ENCODE peak calls at places on chromosomes 12 and 14, in six cellular contexts. L is A549, G is WTC11, F is K562, P is HCT116, U is HepG2. R is an unnamed sample.

GRCh38 chr14:64955297-64955696 is 12.8 kb upstream of the GPX2 start:
- DNase-seq in F (no peak), P (no peak), G (no peak), U (no peak), L (no peak), R (no peak)

GRCh38 chr14:100914597-100915021 is 11.1 kb upstream of the RTL1 start:
- DNase-seq in L (no peak), P (no peak), G (no peak), U (no peak), F (peak), R (no peak)

GRCh38 chr14:96279564-96279963 is 23.6 kb downstream of the BDKRB1 start:
- DNase-seq in P (no peak), L (no peak), F (no peak), G (no peak), U (no peak), R (no peak)

GRCh38 chr12:5072326-5072725 is 28.6 kb downstream of the KCNA5 start:
- DNase-seq in F (no peak), P (no peak), G (no peak), L (no peak), U (no peak), R (no peak)

GRCh38 chr12:13252024-13252423 is 55.5 kb downstream of the EMP1 start:
- DNase-seq in P (no peak), F (no peak), U (no peak), L (no peak), G (no peak), R (no peak)

GRCh38 chr12:121793501-121793835 is at the start of gene RHOF:
- DNase-seq in P (no peak), G (peak), L (no peak), U (no peak), F (no peak), R (no peak)

GRCh38 chr12:54409267-54409666 is 9.8 kb downstream of the ITGA5 start:
- DNase-seq in U (no peak), F (no peak), P (no peak), L (no peak), G (no peak), R (no peak)

GRCh38 chr12:24948452-24948815 is 467 bp downstream of the BCAT1 start:
- DNase-seq in P (no peak), U (no peak), L (peak), G (no peak), F (peak), R (peak)

GRCh38 chr14:85934886-85935254 is 404.9 kb downstream of the FLRT2 start:
- DNase-seq in G (no peak), U (no peak), P (no peak), L (no peak), F (no peak), R (peak)

GRCh38 chr14:34356267-34356660 is 105.8 kb downstream of the SPTSSA start:
- DNase-seq in L (no peak), G (no peak), P (no peak), U (no peak), F (no peak), R (peak)

GRCh38 chr14:35808076-35808657 is 928 bp downstream of the RALGAPA1 start:
- DNase-seq in P (no peak), L (no peak), G (peak), U (no peak), F (peak), R (peak)

GRCh38 chr12:26372856-26373255 is 177.5 kb downstream of the SSPN start:
- DNase-seq in G (no peak), U (no peak), L (no peak), F (no peak), P (no peak), R (no peak)

GRCh38 chr14:62739647-62740046 is 305.6 kb downstream of the KCNH5 start:
- DNase-seq in F (no peak), L (no peak), G (no peak), U (no peak), P (no peak), R (no peak)

GRCh38 chr14:69008411-69008810 is 29.3 kb upstream of the ACTN1 start:
- DNase-seq in U (no peak), P (no peak), G (no peak), F (no peak), L (no peak), R (no peak)

GRCh38 chr14:65224799-65225198 is 122.5 kb upstream of the MAX start:
- DNase-seq in G (no peak), U (no peak), P (no peak), L (no peak), F (no peak), R (peak)

GRCh38 chr12:32201996-32202395 is 95.3 kb downstream of the BICD1 start:
- DNase-seq in U (no peak), F (no peak), G (no peak), L (no peak), P (no peak), R (no peak)

GRCh38 chr12:54421873-54422250 is 2.8 kb upstream of the ITGA5 start:
- DNase-seq in G (no peak), L (no peak), F (no peak), P (no peak), U (no peak), R (no peak)

GRCh38 chr12:92912052-92912451 is 17.0 kb downstream of the EEA1 start:
- DNase-seq in L (no peak), F (no peak), G (no peak), U (no peak), P (no peak), R (peak)

GRCh38 chr14:30035361-30035760 is 107.7 kb upstream of the PRKD1 start:
- DNase-seq in G (no peak), U (no peak), F (no peak), L (no peak), P (no peak), R (no peak)

GRCh38 chr14:90087433-90087832 is 25.6 kb downstream of the KCNK13 start:
- DNase-seq in L (no peak), P (no peak), F (no peak), U (peak), G (no peak), R (peak)

GRCh38 chr14:78705989-78706388 is 535.8 kb downstream of the NRXN3 start:
- DNase-seq in L (no peak), G (no peak), U (no peak), P (no peak), F (no peak), R (no peak)

GRCh38 chr14:54362089-54362504 is 34.7 kb upstream of the CDKN3 start:
- DNase-seq in F (no peak), P (no peak), G (peak), U (no peak), L (no peak), R (no peak)

GRCh38 chr14:55926007-55926406 is 192.2 kb upstream of the PELI2 start:
- DNase-seq in F (no peak), P (no peak), U (peak), L (no peak), G (no peak), R (no peak)

GRCh38 chr14:71698027-71698426 is 234.2 kb upstream of the RGS6 start:
- DNase-seq in G (no peak), P (no peak), F (no peak), L (no peak), U (no peak), R (no peak)

GRCh38 chr12:92028039-92028709 is 117.5 kb downstream of the BTG1 start:
- DNase-seq in G (no peak), P (no peak), L (no peak), U (no peak), F (no peak), R (no peak)

GRCh38 chr12:131340616-131341210 is 370.2 kb upstream of the SFSWAP start:
- DNase-seq in P (no peak), U (no peak), G (no peak), L (no peak), F (no peak), R (no peak)

GRCh38 chr14:20671597-20672283 is 12.6 kb upstream of the RNASE4 start:
- DNase-seq in U (peak), P (no peak), G (no peak), L (no peak), F (peak), R (no peak)

GRCh38 chr12:46174919-46175318 is 93.9 kb downstream of the SLC38A1 start:
- DNase-seq in G (no peak), F (no peak), P (no peak), L (no peak), U (no peak), R (no peak)

GRCh38 chr14:101227611-101228594 is 324.4 kb upstream of the RTL1 start:
- DNase-seq in P (no peak), L (no peak), F (no peak), U (no peak), G (no peak), R (no peak)

GRCh38 chr14:99036594-99037293 is 235.3 kb downstream of the BCL11B start:
- DNase-seq in U (no peak), L (no peak), G (no peak), F (no peak), P (no peak), R (peak)

GRCh38 chr12:131106542-131106941 is 152.8 kb downstream of the ADGRD1 start:
- DNase-seq in G (peak), F (no peak), P (no peak), U (no peak), L (no peak), R (no peak)

GRCh38 chr12:53211476-53212381 is 4.7 kb upstream of the ITGB7 start:
- DNase-seq in G (no peak), F (peak), U (no peak), P (no peak), L (no peak), R (peak)

GRCh38 chr12:4273651-4274395 is at the start of gene CCND2:
- DNase-seq in P (no peak), L (peak), U (no peak), F (peak), G (peak), R (peak)

GRCh38 chr12:54304187-54304810 is 3.5 kb upstream of the NFE2 start:
- DNase-seq in G (peak), F (peak), U (peak), P (no peak), L (no peak), R (peak)

GRCh38 chr12:64824500-64825142 is at the start of gene TBC1D30:
- DNase-seq in G (peak), F (no peak), P (no peak), U (no peak), L (no peak), R (peak)
- TF ChIP-seq MAX in G (peak), F (no peak), P (no peak), U (no peak), L (no peak), R (no peak)

GRCh38 chr14:58765375-58765774 is 127.6 kb downstream of the DACT1 start:
- DNase-seq in F (no peak), L (no peak), G (no peak), U (no peak), P (no peak), R (no peak)
- TF ChIP-seq MAX in F (no peak), L (no peak), G (no peak), U (no peak), P (no peak), R (no peak)

GRCh38 chr12:51635371-51635770 is 44.3 kb downstream of the SCN8A start:
- DNase-seq in P (no peak), F (no peak), G (no peak), L (no peak), U (no peak), R (no peak)

GRCh38 chr12:51639361-51639760 is 48.3 kb downstream of the SCN8A start:
- DNase-seq in F (no peak), U (no peak), G (no peak), P (no peak), L (no peak), R (no peak)

GRCh38 chr12:51636581-51636980 is 45.5 kb downstream of the SCN8A start:
- DNase-seq in P (no peak), F (no peak), U (no peak), L (no peak), G (no peak), R (peak)

GRCh38 chr12:51632598-51632997 is 41.6 kb downstream of the SCN8A start:
- DNase-seq in G (no peak), P (no peak), L (no peak), U (no peak), F (no peak), R (no peak)

GRCh38 chr12:51636986-51637385 is 46.0 kb downstream of the SCN8A start:
- DNase-seq in G (no peak), P (no peak), F (no peak), U (no peak), L (no peak), R (no peak)
- TF ChIP-seq MAX in G (no peak), P (no peak), F (no peak), U (no peak), L (no peak), R (no peak)

GRCh38 chr14:104844306-104845032 is 20.6 kb upstream of the CEP170B start:
- DNase-seq in U (no peak), G (peak), P (no peak), F (no peak), L (no peak), R (no peak)

GRCh38 chr14:104841730-104842129 is 23.3 kb upstream of the CEP170B start:
- DNase-seq in P (no peak), G (no peak), L (no peak), F (no peak), U (no peak), R (no peak)

GRCh38 chr14:104845033-104845666 is 19.9 kb upstream of the CEP170B start:
- DNase-seq in P (no peak), G (no peak), L (no peak), U (no peak), F (no peak), R (no peak)

GRCh38 chr14:104843006-104843405 is 22.1 kb upstream of the CEP170B start:
- DNase-seq in G (no peak), U (no peak), F (no peak), P (no peak), L (no peak), R (no peak)

GRCh38 chr14:104843442-104844305 is 21.4 kb upstream of the CEP170B start:
- DNase-seq in G (peak), P (no peak), F (no peak), U (no peak), L (no peak), R (no peak)
- TF ChIP-seq MAX in G (no peak), P (no peak), F (no peak), U (no peak), L (no peak), R (no peak)

DNA sequence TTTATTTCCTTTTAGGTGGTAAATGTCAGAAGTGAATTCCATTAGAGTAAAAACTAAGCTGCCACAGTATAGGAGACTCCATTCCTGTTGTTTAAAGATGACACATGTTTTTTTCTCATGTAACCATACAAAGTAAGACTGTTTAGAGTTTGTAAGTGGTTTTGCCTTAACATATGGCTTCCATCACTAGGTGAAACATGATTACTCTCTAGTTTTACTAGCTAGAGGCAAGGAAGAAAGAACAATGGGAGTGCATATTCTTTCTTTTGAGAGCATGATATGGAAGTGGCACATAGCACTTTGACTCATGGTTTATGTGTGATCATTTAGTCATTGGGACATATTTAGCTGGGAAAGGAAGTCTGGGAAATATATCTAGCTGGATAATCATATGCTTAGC is 7.7 kb downstream of the ATF7IP start:
- DNase-seq in F (no peak), P (no peak), U (no peak), L (no peak), G (no peak), R (no peak)
- TF ChIP-seq MAX in F (no peak), P (no peak), U (no peak), L (no peak), G (no peak), R (no peak)

R was measured in NB4.